ENCODE peak calls at places on chromosomes 16 and 17, in six cellular contexts. P is H9, L is fibroblast of lung, D is mesenchymal stem cell, C is mesendoderm, N is MM.1S. R is an unnamed sample.
A peak's percentile ranks its signal among the peaks of the same experiment; 100 is the strongest.

GRCh38 chr16:13021996-13022395 is 120.6 kb downstream of the SHISA9 start:
- DNase-seq in N (no peak), P (no peak), L (no peak), C (no peak), D (no peak), R (no peak)

GRCh38 chr16:87835882-87836331 is 33.4 kb downstream of the SLC7A5 start:
- DNase-seq in L (no peak), P (no peak), D (no peak), N (no peak), C (no peak), R (no peak)

GRCh38 chr16:4894276-4895150 is 42.4 kb downstream of the PPL start:
- DNase-seq in D (no peak), L (no peak), N (no peak), P (peak; percentile 50), C (peak; percentile 49), R (no peak)

GRCh38 chr17:80018917-80019651 is 16.6 kb downstream of the TBC1D16 start:
- DNase-seq in D (no peak), P (no peak), C (no peak), N (no peak), L (no peak), R (no peak)

GRCh38 chr17:78415821-78416301 is 37.4 kb downstream of the PGS1 start:
- DNase-seq in N (no peak), L (peak; percentile 24), P (no peak), C (no peak), D (peak; percentile 67), R (no peak)

GRCh38 chr17:80468222-80468621 is 8.2 kb downstream of the NPTX1 start:
- DNase-seq in D (no peak), N (no peak), C (no peak), P (peak; percentile 80), L (no peak), R (no peak)

GRCh38 chr17:3502466-3502865 is 26.7 kb downstream of the ASPA start:
- DNase-seq in L (no peak), C (no peak), P (no peak), N (no peak), D (no peak), R (no peak)

GRCh38 chr16:646679-647172 is 2.4 kb upstream of the WDR90 start:
- DNase-seq in C (no peak), P (no peak), L (no peak), N (no peak), D (no peak), R (no peak)

GRCh38 chr17:56863974-56864373 is 30.0 kb downstream of the DGKE start:
- DNase-seq in C (no peak), N (no peak), P (no peak), D (no peak), L (no peak), R (no peak)

GRCh38 chr17:82698974-82699442 is 510 bp upstream of the RAB40B start:
- DNase-seq in P (no peak), L (no peak), C (no peak), D (no peak), N (peak; percentile 20), R (no peak)

GRCh38 chr17:78679495-78680395 is 102.3 kb downstream of the CYTH1 start:
- DNase-seq in N (no peak), L (no peak), P (no peak), C (no peak), D (peak; percentile 34), R (no peak)

GRCh38 chr16:85614338-85615013 is 1.4 kb downstream of the GSE1 start:
- DNase-seq in C (no peak), N (no peak), P (no peak), L (no peak), D (peak; percentile 33), R (no peak)

GRCh38 chr17:34895388-34895787 is 65.9 kb downstream of the CCT6B start:
- DNase-seq in P (peak; percentile 55), N (no peak), C (peak; percentile 53), L (no peak), D (no peak), R (no peak)

GRCh38 chr16:70441406-70441990 is 2.6 kb upstream of the ST3GAL2 start:
- DNase-seq in D (peak; percentile 80), N (no peak), P (no peak), C (no peak), L (no peak), R (no peak)

GRCh38 chr17:39527220-39527813 is 66.0 kb downstream of the CDK12 start:
- DNase-seq in D (peak; percentile 30), P (no peak), N (peak; percentile 38), C (peak; percentile 67), L (no peak), R (no peak)

GRCh38 chr17:8066841-8067775 is 20.4 kb downstream of the ALOX12B start:
- DNase-seq in D (no peak), L (no peak), N (no peak), C (no peak), P (no peak), R (no peak)

GRCh38 chr17:80032614-80033171 is 3.0 kb downstream of the TBC1D16 start:
- DNase-seq in N (no peak), C (no peak), L (no peak), D (no peak), P (no peak), R (no peak)

GRCh38 chr17:28500712-28501379 is 5.3 kb upstream of the FOXN1 start:
- DNase-seq in D (no peak), P (no peak), C (no peak), L (no peak), N (no peak), R (no peak)

GRCh38 chr16:50154369-50154947 is 1.4 kb downstream of the TENT4B start:
- DNase-seq in L (no peak), D (no peak), N (peak; percentile 12), C (peak; percentile 19), P (no peak), R (no peak)

GRCh38 chr17:81251943-81252301 is 12.8 kb downstream of the NDUFAF8 start:
- DNase-seq in C (no peak), N (no peak), P (no peak), L (no peak), D (no peak), R (no peak)

GRCh38 chr16:81517630-81518438 is 73.2 kb downstream of the CMIP start:
- DNase-seq in L (peak; percentile 83), D (peak; percentile 52), P (no peak), N (no peak), C (peak; percentile 54), R (peak; percentile 78)
- H3K4me2 ChIP-seq in L (peak overlapping the region; percentile 80), D (no peak overlapping the region), P (no peak overlapping the region), N (no peak overlapping the region), C (no peak overlapping the region), R (peak overlapping the region; percentile 73)

GRCh38 chr17:66542967-66543525 is 240.6 kb downstream of the PRKCA start:
- DNase-seq in L (peak; percentile 88), C (no peak), N (no peak), P (no peak), D (peak; percentile 72), R (peak; percentile 85)

GRCh38 chr17:66541461-66542182 is 239.2 kb downstream of the PRKCA start:
- DNase-seq in C (no peak), N (peak; percentile 72), D (peak; percentile 37), P (no peak), L (peak; percentile 62), R (peak; percentile 50)

GRCh38 chr17:66540131-66540781 is 237.8 kb downstream of the PRKCA start:
- DNase-seq in C (peak; percentile 49), D (peak; percentile 95), L (peak; percentile 95), N (no peak), P (peak; percentile 61), R (peak; percentile 92)

GRCh38 chr17:66543526-66543925 is 241.1 kb downstream of the PRKCA start:
- DNase-seq in P (no peak), N (no peak), D (peak; percentile 51), L (peak; percentile 60), C (no peak), R (peak; percentile 52)

DNA sequence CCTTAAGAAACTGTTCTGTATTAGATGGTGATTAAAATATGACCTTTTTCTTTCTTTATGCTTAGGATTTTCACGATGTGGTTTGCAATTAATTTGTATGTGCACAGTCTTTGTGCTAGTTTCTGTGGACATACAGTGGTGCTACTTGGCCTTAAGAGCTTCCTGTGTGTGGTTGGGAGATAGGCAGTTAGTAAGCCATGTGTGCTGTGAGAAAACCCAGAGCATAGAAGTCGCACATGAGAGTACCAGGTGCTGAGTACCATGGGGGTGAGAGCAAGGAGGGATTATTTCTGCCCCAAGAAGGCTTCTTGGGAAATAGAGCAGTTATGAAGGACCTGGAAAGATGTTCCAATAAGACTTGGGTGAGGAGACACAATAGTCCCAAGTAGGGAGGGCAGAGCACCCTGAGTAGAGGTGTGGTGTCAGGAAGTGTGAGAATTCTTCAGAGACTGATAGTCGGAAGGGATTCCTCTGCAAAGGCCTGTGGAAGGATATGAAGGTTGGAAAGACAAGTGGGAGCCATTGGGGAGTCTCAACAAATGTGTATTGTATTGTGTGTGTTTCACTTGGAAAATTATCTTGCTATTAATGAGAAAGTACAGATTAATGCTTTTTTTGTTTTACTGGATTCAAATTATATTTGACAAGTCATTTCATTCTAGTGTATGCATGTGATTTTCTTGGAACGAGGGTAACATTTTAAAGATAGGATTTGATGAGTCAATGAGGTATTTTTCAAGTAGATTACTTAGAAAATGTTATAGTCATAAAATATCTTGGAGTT is 240.0 kb downstream of the PRKCA start:
- DNase-seq in N (peak; percentile 89), P (no peak), D (peak; percentile 78), L (peak; percentile 79), C (no peak), R (peak; percentile 76)
- H3K9ac ChIP-seq in N (no peak overlapping the region), P (no peak overlapping the region), D (peak overlapping the region; percentile 1), L (no peak overlapping the region), C (no peak overlapping the region), R (peak overlapping the region; percentile 38)

DNA sequence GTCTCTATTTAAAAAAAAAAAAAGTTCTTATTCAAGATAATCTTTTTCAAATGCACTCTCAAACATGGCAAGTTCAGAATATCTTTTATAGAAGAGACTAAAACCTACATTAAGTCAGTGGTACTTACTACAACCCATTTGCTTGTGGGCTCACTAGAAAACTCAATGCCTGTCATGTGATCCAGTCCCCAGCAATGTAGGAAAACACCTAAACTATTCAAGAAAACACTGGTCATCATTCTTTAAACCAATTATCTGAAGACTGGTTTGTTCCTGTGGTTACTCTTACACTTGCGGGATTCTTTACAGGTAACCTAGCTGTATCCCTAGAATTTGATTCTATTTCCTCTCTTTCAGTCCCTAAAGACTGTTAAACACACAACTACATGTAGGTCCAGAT is 19.6 kb downstream of the MED13 start:
- DNase-seq in C (no peak), N (peak; percentile 19), D (no peak), P (no peak), L (no peak), R (no peak)
- H3K27ac ChIP-seq in C (no peak overlapping the region), N (no peak overlapping the region), D (no peak overlapping the region), P (no peak overlapping the region), L (no peak overlapping the region), R (no peak overlapping the region)

GRCh38 chr17:37888881-37889280 is 35.3 kb upstream of the TBC1D3K start:
- DNase-seq in L (no peak), C (no peak), D (no peak), N (no peak), P (no peak), R (no peak)

GRCh38 chr17:37885136-37885535 is 39.1 kb upstream of the TBC1D3K start:
- DNase-seq in L (no peak), D (no peak), P (no peak), N (no peak), C (no peak), R (no peak)

GRCh38 chr17:37884516-37884915 is 39.7 kb upstream of the TBC1D3K start:
- DNase-seq in L (no peak), P (no peak), D (no peak), N (peak; percentile 80), C (peak; percentile 7), R (no peak)
- H3K4me2 ChIP-seq in L (no peak overlapping the region), P (no peak overlapping the region), D (no peak overlapping the region), N (peak overlapping the region; percentile 68), C (no peak overlapping the region), R (no peak overlapping the region)

R was measured in astrocyte.